ENCODE peak calls at places on chromosomes 4 and X, in eight cellular contexts. O is upper lobe of left lung, E is A549, L is right lobe of liver, K is GM12878, M is HCT116, H is K562, Z is HepG2. R is an unnamed sample.

GRCh38 chrX:71543316-71543715 is 10.4 kb downstream of the OGT start:
- ATAC-seq in H (no peak), L (no peak), Z (no peak), E (peak; percentile 54), O (no peak), M (no peak), K (peak; percentile 4), R (peak; percentile 46)

GRCh38 chrX:66915893-66916292 is 277.0 kb upstream of the EDA2R start:
- ATAC-seq in O (no peak), M (no peak), K (no peak), L (no peak), H (no peak), E (no peak), Z (no peak), R (no peak)

GRCh38 chr4:34732170-34732569 is 1512.1 kb downstream of the ARAP2 start:
- ATAC-seq in L (no peak), O (no peak), H (no peak), M (no peak), E (no peak), Z (peak; percentile 49), K (no peak), R (no peak)

GRCh38 chr4:123364906-123365305 is 31.7 kb upstream of the SPRY1 start:
- ATAC-seq in H (no peak), Z (no peak), L (no peak), E (no peak), O (no peak), M (no peak), K (no peak), R (no peak)

GRCh38 chr4:150827226-150827625 is 187.9 kb downstream of the LRBA start:
- ATAC-seq in K (peak; percentile 28), E (no peak), H (no peak), Z (no peak), O (no peak), L (no peak), M (no peak), R (no peak)

GRCh38 chrX:12891915-12892506 is 14.4 kb upstream of the TLR8 start:
- ATAC-seq in Z (no peak), H (no peak), O (no peak), E (no peak), L (no peak), K (peak; percentile 64), M (no peak), R (no peak)

GRCh38 chr4:24470681-24471622 is 113.4 kb downstream of the DHX15 start:
- ATAC-seq in M (peak; percentile 7), O (no peak), Z (peak; percentile 45), L (peak; percentile 7), E (peak; percentile 11), K (no peak), H (no peak), R (peak; percentile 11)

GRCh38 chrX:35445912-35446311 is 352.2 kb upstream of the MAGEB16 start:
- ATAC-seq in E (no peak), Z (no peak), O (no peak), K (no peak), H (no peak), L (no peak), M (no peak), R (no peak)

GRCh38 chr4:167930171-167930570 is 162.2 kb upstream of the ANXA10 start:
- ATAC-seq in K (no peak), L (no peak), M (no peak), H (no peak), E (no peak), Z (no peak), O (no peak), R (no peak)

GRCh38 chr4:108744307-108744706 is 18.5 kb downstream of the ETNPPL start:
- ATAC-seq in E (no peak), K (no peak), L (peak; percentile 98), Z (peak; percentile 100), O (no peak), H (peak; percentile 41), M (no peak), R (no peak)

GRCh38 chr4:16206848-16207247 is 19.4 kb downstream of the TAPT1 start:
- ATAC-seq in M (no peak), L (no peak), Z (no peak), E (no peak), O (no peak), H (no peak), K (no peak), R (no peak)

DNA sequence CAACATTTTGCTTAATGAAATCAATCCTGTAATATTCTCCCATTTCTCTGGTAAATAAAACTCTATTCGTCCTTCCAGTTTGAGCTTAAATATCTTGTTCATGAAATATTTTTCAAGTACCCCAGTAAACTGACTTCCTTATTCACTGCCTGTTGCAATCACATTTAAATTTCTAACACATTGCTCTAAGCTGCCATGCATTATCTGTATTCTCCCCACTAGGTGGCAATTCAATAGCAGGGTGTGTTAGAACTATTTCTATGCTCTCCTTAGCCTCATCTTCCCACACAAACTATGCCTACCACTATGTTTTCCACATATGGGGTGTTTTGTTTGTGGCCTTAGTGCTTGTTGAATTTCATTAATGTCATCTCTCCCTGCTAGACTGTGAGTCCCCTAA is 377.1 kb upstream of the HS3ST1 start:
- ATAC-seq in L (peak; percentile 62), K (peak; percentile 51), O (no peak), Z (peak; percentile 73), H (no peak), E (peak; percentile 39), M (peak; percentile 94), R (no peak)
- TF ChIP-seq CTCF in L (peak; percentile 35), K (peak; percentile 23), O (peak; percentile 58), Z (peak; percentile 30), H (no peak), E (peak; percentile 25), M (peak; percentile 46), R (no peak)

GRCh38 chr4:2807571-2807970 is 14.7 kb downstream of the SH3BP2 start:
- ATAC-seq in O (no peak), M (no peak), K (no peak), H (no peak), L (no peak), E (no peak), Z (no peak), R (no peak)
- H3K4me1 ChIP-seq in O (peaks cover 82% of the 10 kb centered on the region), M (peaks cover 50% of the 10 kb centered on the region), K (peaks cover 38% of the 10 kb centered on the region), H (peaks cover 4% of the 10 kb centered on the region), L (peaks cover 32% of the 10 kb centered on the region), E (no peaks in the 10 kb centered on the region), Z (peaks cover 30% of the 10 kb centered on the region), R (peaks cover 97% of the 10 kb centered on the region)

DNA sequence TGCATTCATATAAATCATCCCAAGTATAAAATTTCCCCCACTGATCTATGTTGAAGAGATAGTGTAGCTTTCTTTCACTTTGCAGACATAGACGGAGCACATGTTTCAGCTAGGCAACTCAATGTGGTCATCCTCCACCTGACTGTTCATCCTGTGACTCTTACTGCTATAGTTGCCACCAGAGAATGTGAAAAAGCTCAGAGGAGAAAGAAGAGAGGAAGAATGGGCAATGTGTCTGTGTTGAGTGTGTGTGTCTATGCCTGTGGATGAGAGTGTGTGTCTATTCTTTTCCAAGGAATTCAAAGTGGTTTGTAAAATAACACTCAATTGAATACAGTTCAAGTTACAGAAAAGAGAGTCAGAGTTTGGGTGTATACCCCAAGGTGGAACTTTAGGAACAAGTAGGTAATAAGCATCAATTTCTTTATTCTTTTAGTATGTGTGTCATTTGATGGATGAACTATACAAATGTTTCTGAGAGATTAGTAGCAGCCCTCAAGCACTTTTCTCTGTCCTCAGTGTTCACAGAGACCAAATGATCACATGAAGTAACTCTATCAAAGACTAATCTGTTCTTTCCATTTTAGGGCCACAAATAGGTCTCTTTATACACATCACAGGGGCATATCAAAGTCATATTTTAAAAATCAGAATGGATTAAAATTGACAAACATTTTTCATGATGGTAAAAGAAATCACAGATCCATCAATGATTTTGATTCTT is 2.3 kb downstream of the SNCA start:
- ATAC-seq in L (no peak), H (no peak), E (no peak), M (no peak), O (no peak), Z (no peak), K (no peak), R (no peak)
- TF ChIP-seq POLR2A in L (no peak), H (no peak), E (no peak), M (no peak), O (no peak), Z (no peak), K (no peak), R (no peak)

GRCh38 chrX:130055899-130056298 is 54.4 kb downstream of the ELF4 start:
- ATAC-seq in M (no peak), H (no peak), L (no peak), O (no peak), E (no peak), K (no peak), Z (no peak), R (no peak)

GRCh38 chrX:130057209-130057608 is 53.1 kb downstream of the ELF4 start:
- ATAC-seq in O (no peak), M (no peak), E (no peak), H (no peak), K (no peak), L (no peak), Z (no peak), R (no peak)

GRCh38 chrX:130058667-130059066 is 51.6 kb downstream of the ELF4 start:
- ATAC-seq in E (no peak), H (no peak), L (no peak), K (no peak), Z (no peak), O (no peak), M (no peak), R (no peak)

GRCh38 chrX:130053236-130053635 is 57.1 kb downstream of the ELF4 start:
- ATAC-seq in K (no peak), Z (no peak), E (no peak), L (no peak), O (no peak), H (no peak), M (no peak), R (no peak)

DNA sequence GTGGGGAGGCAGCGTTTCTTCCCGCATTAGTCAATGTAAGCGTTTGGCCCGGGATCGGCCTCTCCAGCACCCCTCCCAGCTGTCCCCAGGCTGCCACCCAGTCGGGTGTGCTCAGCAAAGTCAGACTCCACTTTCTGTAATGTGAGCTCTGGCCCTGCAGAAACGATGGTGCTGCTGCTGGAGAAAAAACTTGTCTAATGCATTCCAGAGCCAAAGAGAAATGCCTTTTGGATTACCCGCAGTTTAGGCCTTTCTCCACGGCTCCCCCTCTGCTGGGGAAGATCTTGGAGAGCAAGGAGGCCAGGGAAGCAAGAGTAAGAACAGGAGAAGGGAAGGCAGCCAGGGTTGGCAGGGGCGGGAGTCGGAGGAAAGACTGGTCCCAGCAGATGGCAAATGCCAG is 55.2 kb downstream of the ELF4 start:
- ATAC-seq in H (no peak), E (no peak), M (no peak), L (no peak), K (no peak), O (no peak), Z (no peak), R (peak; percentile 68)
- TF ChIP-seq CTCF in H (no peak), E (no peak), M (no peak), L (no peak), K (no peak), O (no peak), Z (no peak), R (no peak)

DNA sequence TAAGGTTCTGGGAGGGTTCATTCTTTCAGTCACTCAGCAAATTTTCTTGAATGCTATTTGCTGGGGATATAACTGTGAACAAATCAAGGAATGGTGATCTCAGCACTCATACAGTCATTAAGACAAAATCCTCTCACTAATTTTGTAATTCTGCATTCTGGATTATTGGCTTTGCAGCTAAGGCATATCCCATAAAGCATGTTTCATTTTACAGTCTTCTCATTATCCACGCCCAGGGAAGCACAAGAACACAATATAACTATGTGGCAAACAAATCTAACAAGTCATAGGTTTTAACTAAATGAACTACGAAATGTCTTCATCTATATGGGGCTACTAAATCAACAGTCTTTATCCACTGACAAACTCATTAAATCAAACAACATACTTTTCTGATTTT is 139.9 kb downstream of the CAMK2D start:
- ATAC-seq in O (no peak), Z (no peak), E (no peak), M (no peak), H (no peak), K (no peak), L (no peak), R (no peak)
- H3K4me1 ChIP-seq in O (peaks cover 4% of the 10 kb centered on the region), Z (no peaks in the 10 kb centered on the region), E (peaks cover 10% of the 10 kb centered on the region), M (peaks cover 3% of the 10 kb centered on the region), H (no peaks in the 10 kb centered on the region), K (no peaks in the 10 kb centered on the region), L (no peaks in the 10 kb centered on the region), R (no peaks in the 10 kb centered on the region)